ENCODE peak calls at places on chromosomes 12 and 14, in four cellular contexts. One of them, this sample, is unnamed.

GRCh38 chr12:63354919-63355318 is 203.9 kb upstream of the AVPR1A start:
- DNase-seq in K562: no peak
- DNase-seq in A549: no peak
- DNase-seq in H1: no peak
- DNase-seq in this sample: no peak

GRCh38 chr12:65603428-65604351 is 220.6 kb upstream of the HMGA2 start:
- DNase-seq in H1: no peak
- DNase-seq in A549: peak; percentile 48
- DNase-seq in K562: peak; percentile 9
- DNase-seq in this sample: no peak

GRCh38 chr12:14443531-14443930 is 78.0 kb downstream of the ATF7IP start:
- DNase-seq in H1: no peak
- DNase-seq in K562: no peak
- DNase-seq in A549: no peak
- DNase-seq in this sample: no peak

GRCh38 chr14:63475761-63476160 is 67.4 kb downstream of the PPP2R5E start:
- DNase-seq in H1: no peak
- DNase-seq in A549: no peak
- DNase-seq in K562: no peak
- DNase-seq in this sample: no peak

GRCh38 chr12:41917827-41918445 is 226.7 kb downstream of the GXYLT1 start:
- DNase-seq in A549: no peak
- DNase-seq in H1: no peak
- DNase-seq in K562: no peak
- DNase-seq in this sample: no peak

GRCh38 chr12:27434673-27435565 is 11.6 kb upstream of the SMCO2 start:
- DNase-seq in K562: peak; percentile 55
- DNase-seq in H1: no peak
- DNase-seq in A549: peak; percentile 26
- DNase-seq in this sample: no peak

GRCh38 chr14:90521121-90521929 is 124.5 kb downstream of the CALM1 start:
- DNase-seq in A549: no peak
- DNase-seq in K562: no peak
- DNase-seq in H1: no peak
- DNase-seq in this sample: no peak

GRCh38 chr14:57326253-57326652 is 57.5 kb downstream of the AP5M1 start:
- DNase-seq in K562: no peak
- DNase-seq in H1: no peak
- DNase-seq in A549: no peak
- DNase-seq in this sample: peak; percentile 13

GRCh38 chr12:8018666-8019581 is 13.6 kb upstream of the FOXJ2 start:
- DNase-seq in A549: no peak
- DNase-seq in H1: peak; percentile 70
- DNase-seq in K562: peak; percentile 53
- DNase-seq in this sample: no peak

GRCh38 chr12:51766067-51766466 is 82.5 kb downstream of the FIGNL2 start:
- DNase-seq in K562: no peak
- DNase-seq in H1: no peak
- DNase-seq in A549: no peak
- DNase-seq in this sample: no peak

GRCh38 chr14:50007123-50007903 is 109.1 kb downstream of the VCPKMT start:
- DNase-seq in A549: peak; percentile 23
- DNase-seq in K562: no peak
- DNase-seq in H1: no peak
- DNase-seq in this sample: no peak

GRCh38 chr14:90619911-90620310 is 196.3 kb downstream of the TTC7B start:
- DNase-seq in K562: no peak
- DNase-seq in H1: no peak
- DNase-seq in A549: no peak
- DNase-seq in this sample: no peak

GRCh38 chr14:37114559-37114958 is 57.8 kb downstream of the SLC25A21 start:
- DNase-seq in A549: no peak
- DNase-seq in K562: no peak
- DNase-seq in H1: no peak
- DNase-seq in this sample: no peak

GRCh38 chr14:55121628-55122440 is 7.2 kb upstream of the LGALS3 start:
- DNase-seq in A549: no peak
- DNase-seq in H1: no peak
- DNase-seq in K562: no peak
- DNase-seq in this sample: no peak

GRCh38 chr12:62817556-62818271 is 117.2 kb downstream of the PPM1H start:
- DNase-seq in H1: no peak
- DNase-seq in K562: no peak
- DNase-seq in A549: no peak
- DNase-seq in this sample: no peak

GRCh38 chr12:120737557-120738251 is 12.1 kb downstream of the ACADS start:
- DNase-seq in K562: no peak
- DNase-seq in A549: no peak
- DNase-seq in H1: no peak
- DNase-seq in this sample: no peak

GRCh38 chr12:8819676-8819980 is 2.8 kb upstream of the A2ML1 start:
- DNase-seq in K562: peak; percentile 20
- DNase-seq in A549: no peak
- DNase-seq in H1: no peak
- DNase-seq in this sample: no peak

GRCh38 chr14:64708148-64709004 is 4.2 kb downstream of the PLEKHG3 start:
- DNase-seq in A549: peak; percentile 78
- DNase-seq in H1: no peak
- DNase-seq in K562: no peak
- DNase-seq in this sample: no peak

GRCh38 chr14:55864890-55865655 is 253.1 kb upstream of the PELI2 start:
- DNase-seq in H1: peak; percentile 27
- DNase-seq in A549: no peak
- DNase-seq in K562: peak; percentile 23
- DNase-seq in this sample: no peak

GRCh38 chr14:52789118-52789517 is 2.3 kb downstream of the GNPNAT1 start:
- DNase-seq in H1: no peak
- DNase-seq in A549: no peak
- DNase-seq in K562: no peak
- DNase-seq in this sample: no peak

GRCh38 chr14:36555998-36556743 is 26.2 kb downstream of the NKX2-8 start:
- DNase-seq in K562: no peak
- DNase-seq in H1: no peak
- DNase-seq in A549: no peak
- DNase-seq in this sample: no peak

GRCh38 chr12:115879354-115879753 is 398.1 kb downstream of the MED13L start:
- DNase-seq in A549: no peak
- DNase-seq in K562: no peak
- DNase-seq in H1: no peak
- DNase-seq in this sample: no peak

GRCh38 chr14:104968153-104968527 is 10.0 kb downstream of the AHNAK2 start:
- DNase-seq in K562: peak; percentile 48
- DNase-seq in A549: peak; percentile 47
- DNase-seq in H1: no peak
- DNase-seq in this sample: no peak

GRCh38 chr12:45433441-45433868 is 217.6 kb downstream of the ANO6 start:
- DNase-seq in A549: no peak
- DNase-seq in H1: peak; percentile 72
- DNase-seq in K562: no peak
- DNase-seq in this sample: no peak

GRCh38 chr14:20610002-20610765 is 19.0 kb upstream of the RNASE12 start:
- DNase-seq in H1: no peak
- DNase-seq in A549: peak; percentile 85
- DNase-seq in K562: peak; percentile 40
- DNase-seq in this sample: no peak

GRCh38 chr14:61365667-61366194 is 44.4 kb downstream of the PRKCH start:
- DNase-seq in H1: no peak
- DNase-seq in A549: no peak
- DNase-seq in K562: no peak
- DNase-seq in this sample: no peak

GRCh38 chr14:103293465-103293864 is 40.6 kb upstream of the EIF5 start:
- DNase-seq in K562: no peak
- DNase-seq in A549: no peak
- DNase-seq in H1: no peak
- DNase-seq in this sample: no peak

GRCh38 chr14:103290494-103290893 is 43.5 kb upstream of the EIF5 start:
- DNase-seq in A549: no peak
- DNase-seq in H1: no peak
- DNase-seq in K562: no peak
- DNase-seq in this sample: no peak

GRCh38 chr14:103290961-103291360 is 43.1 kb upstream of the EIF5 start:
- DNase-seq in K562: no peak
- DNase-seq in A549: no peak
- DNase-seq in H1: no peak
- DNase-seq in this sample: no peak

GRCh38 chr14:103294091-103294490 is 39.9 kb upstream of the EIF5 start:
- DNase-seq in H1: no peak
- DNase-seq in A549: no peak
- DNase-seq in K562: no peak
- DNase-seq in this sample: no peak

GRCh38 chr14:103292426-103293374 is 41.3 kb upstream of the EIF5 start:
- DNase-seq in H1: no peak
- DNase-seq in A549: peak; percentile 79
- DNase-seq in K562: peak; percentile 72
- DNase-seq in this sample: peak; percentile 52
- TF ChIP-seq CHD2 in H1: peak; percentile 16
- TF ChIP-seq CHD2 in A549: no peak
- TF ChIP-seq CHD2 in K562: no peak
- TF ChIP-seq CHD2 in this sample: peak; percentile 20

GRCh38 chr12:100827901-100828520 is 33.4 kb downstream of the ANO4 start:
- DNase-seq in A549: peak; percentile 4
- DNase-seq in K562: peak; percentile 15
- DNase-seq in H1: no peak
- DNase-seq in this sample: no peak
- TF ChIP-seq CHD2 in A549: no peak
- TF ChIP-seq CHD2 in K562: no peak
- TF ChIP-seq CHD2 in H1: no peak
- TF ChIP-seq CHD2 in this sample: no peak

GRCh38 chr12:71475280-71475679 is 35.7 kb downstream of the LGR5 start:
- DNase-seq in H1: no peak
- DNase-seq in K562: no peak
- DNase-seq in A549: no peak
- DNase-seq in this sample: no peak
- TF ChIP-seq CHD2 in H1: no peak
- TF ChIP-seq CHD2 in K562: no peak
- TF ChIP-seq CHD2 in A549: no peak
- TF ChIP-seq CHD2 in this sample: no peak

GRCh38 chr14:77086951-77087350 is 11.1 kb upstream of the CIPC start:
- DNase-seq in A549: no peak
- DNase-seq in H1: no peak
- DNase-seq in K562: no peak
- DNase-seq in this sample: no peak

GRCh38 chr14:77087631-77088030 is 10.4 kb upstream of the CIPC start:
- DNase-seq in A549: no peak
- DNase-seq in H1: no peak
- DNase-seq in K562: no peak
- DNase-seq in this sample: no peak

GRCh38 chr14:77088645-77089044 is 9.4 kb upstream of the CIPC start:
- DNase-seq in K562: no peak
- DNase-seq in H1: no peak
- DNase-seq in A549: no peak
- DNase-seq in this sample: no peak

GRCh38 chr14:77086017-77086727 is 11.9 kb upstream of the CIPC start:
- DNase-seq in A549: no peak
- DNase-seq in K562: no peak
- DNase-seq in H1: no peak
- DNase-seq in this sample: no peak

GRCh38 chr14:77088219-77088618 is 9.8 kb upstream of the CIPC start:
- DNase-seq in H1: peak; percentile 72
- DNase-seq in K562: no peak
- DNase-seq in A549: no peak
- DNase-seq in this sample: no peak
- TF ChIP-seq CHD2 in H1: peak; percentile 34
- TF ChIP-seq CHD2 in K562: no peak
- TF ChIP-seq CHD2 in A549: no peak
- TF ChIP-seq CHD2 in this sample: no peak

GRCh38 chr12:128695697-128696096 is 128.1 kb downstream of the SLC15A4 start:
- DNase-seq in A549: no peak
- DNase-seq in H1: no peak
- DNase-seq in K562: no peak
- DNase-seq in this sample: no peak

GRCh38 chr12:128690641-128691040 is 133.1 kb downstream of the SLC15A4 start:
- DNase-seq in A549: no peak
- DNase-seq in K562: no peak
- DNase-seq in H1: no peak
- DNase-seq in this sample: no peak

GRCh38 chr12:128694445-128694844 is 129.3 kb downstream of the SLC15A4 start:
- DNase-seq in K562: no peak
- DNase-seq in H1: no peak
- DNase-seq in A549: no peak
- DNase-seq in this sample: no peak

GRCh38 chr12:128693771-128694170 is 130.0 kb downstream of the SLC15A4 start:
- DNase-seq in K562: no peak
- DNase-seq in H1: no peak
- DNase-seq in A549: no peak
- DNase-seq in this sample: no peak

DNA sequence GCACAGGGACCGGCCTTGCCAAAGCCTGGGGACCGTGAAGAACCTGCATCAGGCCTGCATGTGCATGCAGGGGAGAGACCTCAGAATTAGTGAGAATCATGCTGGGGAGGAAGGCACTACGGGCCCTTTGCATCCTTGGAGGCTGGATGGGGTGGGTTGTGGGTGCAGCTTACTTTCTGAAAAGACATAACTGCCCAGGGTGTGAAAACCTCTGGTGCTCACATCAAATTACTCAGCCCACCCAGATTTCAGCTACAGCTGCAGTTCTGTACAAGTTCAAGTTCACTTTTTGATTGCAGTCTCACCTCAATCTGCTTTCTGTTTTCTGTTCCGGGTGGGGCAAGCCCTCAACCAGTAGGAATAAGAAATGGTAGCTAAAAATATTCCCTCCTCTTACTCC is 130.6 kb downstream of the SLC15A4 start:
- DNase-seq in A549: no peak
- DNase-seq in K562: no peak
- DNase-seq in H1: no peak
- DNase-seq in this sample: no peak
- TF ChIP-seq CHD2 in A549: no peak
- TF ChIP-seq CHD2 in K562: no peak
- TF ChIP-seq CHD2 in H1: no peak
- TF ChIP-seq CHD2 in this sample: no peak

DNA sequence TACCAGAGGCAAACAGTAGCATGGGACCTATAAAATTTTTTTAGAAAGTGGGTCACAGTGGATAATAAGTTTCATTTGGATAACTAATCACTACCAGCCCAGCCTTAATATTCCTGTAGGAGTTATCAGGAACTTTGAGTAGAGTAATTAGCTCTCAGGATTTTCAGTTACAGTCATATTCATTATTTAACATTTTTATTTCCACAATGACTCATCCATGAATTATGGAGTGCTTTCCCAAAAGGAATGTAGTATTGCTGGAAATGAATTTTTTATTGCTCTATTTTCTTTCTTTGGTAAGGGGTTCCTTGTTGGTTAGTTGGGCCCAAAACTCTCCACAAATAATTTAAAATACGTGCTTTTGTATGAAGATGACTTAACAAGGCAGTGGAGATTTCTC is 53.7 kb downstream of the ERC1 start:
- DNase-seq in A549: peak; percentile 8
- DNase-seq in K562: no peak
- DNase-seq in H1: no peak
- DNase-seq in this sample: no peak
- TF ChIP-seq CHD2 in A549: no peak
- TF ChIP-seq CHD2 in K562: no peak
- TF ChIP-seq CHD2 in H1: no peak
- TF ChIP-seq CHD2 in this sample: no peak